ENCODE peak calls at places on chromosomes 11 and 22, in six cellular contexts. M, H, L, A, T and C are unnamed samples.

GRCh38 chr11:95443386-95443785 is 212.4 kb upstream of the SESN3 start:
- DNase-seq in M (no peak), H (no peak), L (no peak), A (no peak), T (no peak), C (no peak)

GRCh38 chr22:28021998-28022660 is 103.1 kb upstream of the PITPNB start:
- DNase-seq in M (no peak), H (no peak), L (no peak), A (peak; percentile 75), T (no peak), C (no peak)

GRCh38 chr11:60916669-60917206 is 2.8 kb downstream of the TMEM109 start:
- DNase-seq in M (no peak), H (no peak), L (no peak), A (peak; percentile 21), T (no peak), C (no peak)

GRCh38 chr22:36334081-36334831 is 53.5 kb downstream of the MYH9 start:
- DNase-seq in M (no peak), H (no peak), L (no peak), A (peak; percentile 90), T (no peak), C (no peak)

GRCh38 chr22:38172016-38172431 is 9.6 kb downstream of the PLA2G6 start:
- DNase-seq in M (no peak), H (no peak), L (no peak), A (no peak), T (no peak), C (no peak)

GRCh38 chr11:69292221-69292648 is 1.7 kb upstream of the MYEOV start:
- DNase-seq in M (peak; percentile 51), H (peak; percentile 47), L (no peak), A (no peak), T (no peak), C (peak; percentile 27)

GRCh38 chr11:101470881-101471535 is 112.8 kb downstream of the TRPC6 start:
- DNase-seq in M (no peak), H (peak; percentile 45), L (no peak), A (no peak), T (no peak), C (no peak)

GRCh38 chr11:269146-269890 is 8.9 kb upstream of the NLRP6 start:
- DNase-seq in M (peak; percentile 51), H (no peak), L (no peak), A (peak; percentile 91), T (peak; percentile 22), C (no peak)

GRCh38 chr22:44617828-44618227 is 84.2 kb upstream of the PRR5 start:
- DNase-seq in M (no peak), H (no peak), L (no peak), A (no peak), T (no peak), C (no peak)

GRCh38 chr22:36873614-36874308 is 13.0 kb downstream of the NCF4 start:
- DNase-seq in M (no peak), H (peak; percentile 55), L (no peak), A (no peak), T (peak; percentile 76), C (no peak)

GRCh38 chr11:134126197-134126822 is 57.4 kb downstream of the JAM3 start:
- DNase-seq in M (no peak), H (peak; percentile 20), L (no peak), A (no peak), T (no peak), C (no peak)

GRCh38 chr11:85590848-85591483 is 36.2 kb downstream of the DLG2 start:
- DNase-seq in M (no peak), H (peak; percentile 82), L (no peak), A (no peak), T (no peak), C (no peak)

GRCh38 chr11:23797624-23798419 is 699.0 kb upstream of the LUZP2 start:
- DNase-seq in M (no peak), H (peak; percentile 13), L (no peak), A (no peak), T (no peak), C (no peak)

GRCh38 chr11:27058456-27058855 is 17.8 kb downstream of the BBOX1 start:
- DNase-seq in M (no peak), H (no peak), L (no peak), A (no peak), T (no peak), C (no peak)

GRCh38 chr22:40534379-40535188 is 101.9 kb downstream of the MRTFA start:
- DNase-seq in M (no peak), H (peak; percentile 39), L (no peak), A (no peak), T (no peak), C (no peak)

GRCh38 chr11:130340671-130341319 is 26.1 kb upstream of the ZBTB44 start:
- DNase-seq in M (no peak), H (no peak), L (no peak), A (no peak), T (no peak), C (no peak)

GRCh38 chr22:37426532-37427127 is 649 bp downstream of the ELFN2 start:
- DNase-seq in M (no peak), H (no peak), L (no peak), A (no peak), T (no peak), C (no peak)

GRCh38 chr22:20653012-20653794 is 120.7 kb upstream of the SERPIND1 start:
- DNase-seq in M (no peak), H (no peak), L (no peak), A (peak; percentile 45), T (no peak), C (no peak)

GRCh38 chr11:129657866-129658557 is 157.6 kb upstream of the TMEM45B start:
- DNase-seq in M (no peak), H (no peak), L (no peak), A (no peak), T (no peak), C (no peak)

GRCh38 chr11:58963551-58964075 is 24.3 kb downstream of the GLYATL1 start:
- DNase-seq in M (no peak), H (no peak), L (no peak), A (no peak), T (peak; percentile 76), C (no peak)

GRCh38 chr11:42338056-42338455 is 878.6 kb upstream of the LRRC4C start:
- DNase-seq in M (no peak), H (peak; percentile 34), L (no peak), A (no peak), T (no peak), C (no peak)

GRCh38 chr11:62546244-62546936 is at the start of gene AHNAK:
- DNase-seq in M (peak; percentile 93), H (peak; percentile 75), L (no peak), A (peak; percentile 97), T (no peak), C (peak; percentile 94)

GRCh38 chr11:29962243-29962642 is 54.6 kb downstream of the KCNA4 start:
- DNase-seq in M (no peak), H (peak; percentile 14), L (no peak), A (no peak), T (no peak), C (no peak)

GRCh38 chr11:29963796-29964195 is 53.0 kb downstream of the KCNA4 start:
- DNase-seq in M (no peak), H (no peak), L (no peak), A (no peak), T (no peak), C (no peak)

GRCh38 chr11:29957406-29957805 is 59.4 kb downstream of the KCNA4 start:
- DNase-seq in M (no peak), H (no peak), L (no peak), A (no peak), T (no peak), C (no peak)

GRCh38 chr11:29959488-29959887 is 57.3 kb downstream of the KCNA4 start:
- DNase-seq in M (no peak), H (no peak), L (no peak), A (no peak), T (no peak), C (no peak)

GRCh38 chr11:29963068-29963467 is 53.8 kb downstream of the KCNA4 start:
- DNase-seq in M (no peak), H (no peak), L (no peak), A (no peak), T (no peak), C (no peak)
- TF ChIP-seq CTCF in M (no peak), H (no peak), L (no peak), A (no peak), T (no peak), C (no peak)

GRCh38 chr11:115330693-115331482 is 173.3 kb downstream of the CADM1 start:
- DNase-seq in M (no peak), H (no peak), L (no peak), A (no peak), T (no peak), C (no peak)
- TF ChIP-seq CTCF in M (no peak), H (no peak), L (no peak), A (no peak), T (no peak), C (no peak)

GRCh38 chr11:125999234-125999880 is 53.5 kb downstream of the VSIG10L2 start:
- DNase-seq in M (no peak), H (no peak), L (no peak), A (no peak), T (no peak), C (no peak)
- TF ChIP-seq CTCF in M (no peak), H (no peak), L (no peak), A (no peak), T (no peak), C (no peak)

DNA sequence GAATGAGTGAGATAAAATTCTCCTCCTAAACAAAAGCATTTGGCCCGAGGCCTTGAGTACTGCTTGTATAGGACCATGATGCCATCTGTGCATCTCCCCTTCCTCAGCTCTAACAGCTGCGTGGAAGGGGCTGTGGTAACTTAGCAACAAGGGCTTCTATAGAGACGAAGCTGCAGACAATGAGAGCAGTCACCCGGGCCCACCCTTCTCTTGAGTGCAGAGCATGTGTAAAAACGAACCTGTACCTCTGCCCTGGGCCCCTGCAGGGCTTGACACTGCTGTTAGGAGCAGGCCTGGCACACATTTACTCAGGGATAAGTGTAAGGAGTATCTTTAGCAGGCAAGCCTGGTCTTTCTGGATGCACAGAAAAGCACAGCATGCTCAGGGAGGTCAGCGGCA is 391.4 kb downstream of the CADM1 start:
- DNase-seq in M (no peak), H (no peak), L (no peak), A (no peak), T (no peak), C (no peak)
- TF ChIP-seq CTCF in M (no peak), H (no peak), L (no peak), A (no peak), T (no peak), C (no peak)

GRCh38 chr11:1566381-1567051 is 5.6 kb downstream of the DUSP8 start:
- DNase-seq in M (peak; percentile 39), H (no peak), L (no peak), A (no peak), T (no peak), C (peak; percentile 85)
- TF ChIP-seq CTCF in M (no peak), H (peak; percentile 48), L (no peak), A (no peak), T (peak; percentile 29), C (peak; percentile 47)